ENCODE peak calls at places on chromosomes 13 and 19, in five cellular contexts. H is heart left ventricle, Q is A673, W is Panc1, E is cardiac muscle cell. D is an unnamed sample.

GRCh38 chr19:38317104-38317612 is 1.4 kb upstream of the YIF1B start:
- DNase-seq in H (no peak), W (no peak), Q (no peak), E (no peak), D (no peak)

GRCh38 chr13:81171065-81171647 is 830.2 kb upstream of the SPRY2 start:
- DNase-seq in W (peak; percentile 5), Q (peak; percentile 44), H (no peak), E (peak; percentile 32), D (no peak)

GRCh38 chr13:44967656-44968451 is 21.4 kb downstream of the NUFIP1 start:
- DNase-seq in E (peak; percentile 68), H (no peak), W (no peak), Q (no peak), D (no peak)

GRCh38 chr19:49515767-49516166 is 3.3 kb downstream of the FCGRT start:
- DNase-seq in E (peak; percentile 73), W (no peak), Q (no peak), H (peak; percentile 63), D (no peak)

GRCh38 chr19:35476149-35476548 is 14.1 kb downstream of the KRTDAP start:
- DNase-seq in Q (no peak), E (no peak), H (no peak), W (no peak), D (no peak)

GRCh38 chr13:96068729-96069128 is 15.5 kb upstream of the UGGT2 start:
- DNase-seq in H (no peak), E (no peak), Q (no peak), W (no peak), D (no peak)

GRCh38 chr19:5952193-5953033 is 25.5 kb downstream of the RANBP3 start:
- DNase-seq in H (no peak), W (no peak), E (no peak), Q (no peak), D (peak; percentile 32)

GRCh38 chr13:104422668-104423067 is 1356.5 kb upstream of the SLC10A2 start:
- DNase-seq in H (no peak), W (no peak), Q (no peak), E (no peak), D (no peak)

GRCh38 chr13:28392428-28392827 is 102.5 kb downstream of the FLT1 start:
- DNase-seq in W (no peak), E (peak; percentile 49), Q (no peak), H (no peak), D (no peak)

GRCh38 chr13:21069561-21070004 is 8.2 kb upstream of the LATS2 start:
- DNase-seq in E (peak; percentile 96), H (peak; percentile 49), Q (peak; percentile 71), W (peak; percentile 38), D (no peak)

GRCh38 chr19:5968431-5969373 is 9.2 kb downstream of the RANBP3 start:
- DNase-seq in W (no peak), E (no peak), H (no peak), Q (no peak), D (no peak)

GRCh38 chr13:71118779-71119364 is 748.1 kb downstream of the DACH1 start:
- DNase-seq in E (no peak), Q (no peak), H (no peak), W (no peak), D (no peak)

GRCh38 chr13:61727714-61728275 is 312.1 kb upstream of the PCDH20 start:
- DNase-seq in H (no peak), W (peak; percentile 12), E (peak; percentile 35), Q (peak; percentile 30), D (no peak)

GRCh38 chr19:39506944-39507714 is 7.8 kb upstream of the SELENOV start:
- DNase-seq in W (peak; percentile 100), E (peak; percentile 79), H (no peak), Q (peak; percentile 85), D (peak; percentile 82)

GRCh38 chr19:34145741-34146202 is 26.5 kb upstream of the LSM14A start:
- DNase-seq in Q (peak; percentile 72), E (peak; percentile 70), W (no peak), H (no peak), D (peak; percentile 60)

GRCh38 chr13:90951663-90952062 is 395.8 kb upstream of the MIR17HG start:
- DNase-seq in H (no peak), W (no peak), E (no peak), Q (no peak), D (no peak)

GRCh38 chr19:4372630-4373367 is 27.5 kb downstream of the SH3GL1 start:
- DNase-seq in H (no peak), W (no peak), Q (no peak), E (no peak), D (no peak)

GRCh38 chr13:79287994-79288795 is 117.9 kb downstream of the RBM26 start:
- DNase-seq in W (no peak), H (no peak), E (no peak), Q (no peak), D (no peak)

GRCh38 chr13:61884830-61885229 is 469.2 kb upstream of the PCDH20 start:
- DNase-seq in Q (no peak), H (no peak), W (no peak), E (no peak), D (no peak)

GRCh38 chr19:18292810-18293641 is 11.6 kb upstream of the JUND start:
- DNase-seq in Q (peak; percentile 94), W (no peak), H (peak; percentile 92), E (peak; percentile 90), D (peak; percentile 79)

GRCh38 chr13:42597505-42597904 is 23.6 kb downstream of the TNFSF11 start:
- DNase-seq in E (no peak), H (no peak), Q (no peak), W (no peak), D (no peak)

GRCh38 chr19:35760711-35761349 is 2.9 kb downstream of the PROSER3 start:
- DNase-seq in E (no peak), Q (no peak), W (no peak), H (peak; percentile 49), D (no peak)

GRCh38 chr13:24668955-24669354 is 11.3 kb upstream of the ATP12A start:
- DNase-seq in W (no peak), H (no peak), E (no peak), Q (no peak), D (no peak)

GRCh38 chr13:77298403-77298802 is 28.5 kb downstream of the MYCBP2 start:
- DNase-seq in H (no peak), Q (no peak), E (no peak), W (no peak), D (no peak)

GRCh38 chr19:2474232-2475017 is 1.5 kb upstream of the GADD45B start:
- DNase-seq in H (peak; percentile 93), E (peak; percentile 92), W (no peak), Q (peak; percentile 95), D (peak; percentile 96)

GRCh38 chr13:35512271-35512920 is 35.9 kb upstream of the MAB21L1 start:
- DNase-seq in E (peak; percentile 97), Q (no peak), W (no peak), H (no peak), D (no peak)

GRCh38 chr19:15260939-15261338 is 28.7 kb upstream of the EPHX3 start:
- DNase-seq in E (no peak), Q (peak; percentile 49), H (no peak), W (no peak), D (no peak)
- H3K4me3 ChIP-seq in E (no peak overlapping the region), Q (no peak overlapping the region), H (no peak overlapping the region), W (no peak overlapping the region), D (no peak overlapping the region)

DNA sequence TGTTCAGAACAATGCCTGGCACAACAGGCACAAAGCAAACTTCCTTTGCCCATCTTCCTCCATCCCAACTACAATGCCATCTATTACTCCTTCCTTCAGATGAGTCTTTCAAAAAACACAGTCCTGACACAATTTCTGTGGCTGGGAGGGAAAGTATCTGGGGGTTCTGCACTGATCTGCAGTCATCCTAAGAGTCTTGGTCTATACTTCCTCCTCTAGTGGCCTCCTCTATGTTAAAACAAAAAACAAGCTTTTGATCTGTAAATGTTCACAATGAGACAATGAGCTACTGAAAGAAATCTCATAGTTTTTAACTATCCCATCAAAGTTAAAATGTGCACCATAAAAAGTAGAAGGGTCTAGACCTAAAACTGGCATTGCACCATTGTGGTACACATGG is 44.7 kb downstream of the USP12 start:
- DNase-seq in H (no peak), E (no peak), W (no peak), Q (no peak), D (no peak)
- H3K4me1 ChIP-seq in H (peaks cover 40% of the 10 kb centered on the region), E (peaks cover 7% of the 10 kb centered on the region), W (peaks cover 63% of the 10 kb centered on the region), Q (peaks cover 4% of the 10 kb centered on the region), D (no peaks in the 10 kb centered on the region)

GRCh38 chr13:41596190-41596589 is 138.8 kb downstream of the RGCC start:
- DNase-seq in E (peak; percentile 48), H (no peak), W (no peak), Q (no peak), D (no peak)
- H3K27me3 ChIP-seq in E (no peaks in the 10 kb centered on the region), H (no peaks in the 10 kb centered on the region), W (no peaks in the 10 kb centered on the region), Q (no peaks in the 10 kb centered on the region), D (no peaks in the 10 kb centered on the region)

DNA sequence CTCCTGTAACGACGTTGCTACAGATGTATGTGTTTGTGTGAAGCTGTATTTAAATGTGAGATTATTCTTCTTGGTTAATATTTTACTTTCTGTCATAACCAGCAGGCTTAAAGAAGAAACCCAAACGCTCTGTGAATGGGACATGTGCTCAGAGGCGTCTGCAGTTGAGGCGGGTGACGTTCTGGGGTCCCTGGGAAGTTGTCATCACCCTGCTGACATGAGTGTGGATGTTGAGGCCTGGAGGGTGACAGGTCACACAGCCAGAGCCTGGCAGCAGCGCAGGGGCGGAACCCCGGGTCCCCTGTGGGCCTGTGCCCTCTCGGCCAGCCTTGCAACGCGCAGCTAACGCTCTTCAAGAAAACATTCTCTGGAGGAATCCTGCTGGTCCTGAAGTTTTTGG is 16.6 kb downstream of the RASA3 start:
- DNase-seq in E (no peak), Q (no peak), W (no peak), H (peak; percentile 15), D (no peak)
- H3K4me3 ChIP-seq in E (no peak overlapping the region), Q (no peak overlapping the region), W (no peak overlapping the region), H (no peak overlapping the region), D (no peak overlapping the region)

GRCh38 chr19:32166238-32166637 is 179.2 kb upstream of the ZNF507 start:
- DNase-seq in E (no peak), H (no peak), W (no peak), Q (peak; percentile 7), D (peak; percentile 19)

GRCh38 chr19:32168111-32168510 is 177.3 kb upstream of the ZNF507 start:
- DNase-seq in Q (no peak), H (no peak), E (no peak), W (no peak), D (no peak)

GRCh38 chr19:32165176-32165575 is 180.2 kb upstream of the ZNF507 start:
- DNase-seq in E (no peak), Q (no peak), H (no peak), W (no peak), D (no peak)

GRCh38 chr19:32165750-32166149 is 179.7 kb upstream of the ZNF507 start:
- DNase-seq in W (no peak), E (no peak), Q (no peak), H (no peak), D (no peak)

DNA sequence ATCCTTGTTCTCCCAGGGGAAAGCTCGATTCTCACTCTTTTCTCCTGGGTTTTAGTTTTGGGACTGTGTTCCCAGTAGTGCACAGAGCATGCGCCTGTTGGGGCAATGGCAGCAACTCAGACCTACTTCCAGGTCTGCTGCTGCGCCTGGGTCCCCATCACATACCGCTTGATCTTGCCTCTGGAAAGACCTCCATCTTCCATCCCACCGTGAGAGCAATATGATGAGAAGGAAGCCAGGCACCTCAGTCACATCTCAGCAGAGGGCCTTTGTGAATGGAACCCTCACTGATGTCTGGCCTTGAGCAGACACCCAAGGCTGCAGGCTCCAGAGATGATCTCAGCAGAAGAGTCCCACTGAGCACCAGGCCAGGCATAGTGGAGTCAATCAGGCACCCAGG is 176.8 kb upstream of the ZNF507 start:
- DNase-seq in H (no peak), Q (no peak), W (no peak), E (no peak), D (no peak)
- H3K4me1 ChIP-seq in H (no peaks in the 10 kb centered on the region), Q (no peaks in the 10 kb centered on the region), W (no peaks in the 10 kb centered on the region), E (peaks cover 4% of the 10 kb centered on the region), D (no peaks in the 10 kb centered on the region)